ENCODE peak calls at places on chromosomes 11 and 22, in four cellular contexts. N, W, Y and P are unnamed samples.

GRCh38 chr11:121337740-121338272 is 45.2 kb downstream of the SC5D start:
- DNase-seq in N (no peak), W (no peak), Y (no peak), P (no peak)

GRCh38 chr22:23384899-23385298 is 195.2 kb downstream of the IGLL1 start:
- DNase-seq in N (no peak), W (no peak), Y (no peak), P (no peak)

GRCh38 chr11:79157738-79158137 is 283.1 kb downstream of the TENM4 start:
- DNase-seq in N (no peak), W (no peak), Y (no peak), P (no peak)

GRCh38 chr11:35157814-35158213 is 18.8 kb downstream of the CD44 start:
- DNase-seq in N (no peak), W (no peak), Y (no peak), P (no peak)

GRCh38 chr11:120307476-120307875 is 17.6 kb upstream of the TLCD5 start:
- DNase-seq in N (no peak), W (no peak), Y (no peak), P (no peak)

GRCh38 chr22:17366830-17367229 is 2.4 kb upstream of the CECR2 start:
- DNase-seq in N (no peak), W (no peak), Y (no peak), P (no peak)

GRCh38 chr11:120339394-120339890 is 3.2 kb downstream of the ARHGEF12 start:
- DNase-seq in N (no peak), W (no peak), Y (no peak), P (no peak)

GRCh38 chr22:46108564-46109473 is 41.5 kb upstream of the PPARA start:
- DNase-seq in N (no peak), W (no peak), Y (no peak), P (no peak)

GRCh38 chr22:29691636-29692326 is 28.0 kb upstream of the CABP7 start:
- DNase-seq in N (no peak), W (no peak), Y (no peak), P (no peak)

GRCh38 chr11:1237128-1237580 is 14.3 kb downstream of the MUC5B start:
- DNase-seq in N (no peak), W (no peak), Y (no peak), P (no peak)

GRCh38 chr11:64437426-64437825 is 78.5 kb downstream of the RPS6KA4 start:
- DNase-seq in N (no peak), W (no peak), Y (no peak), P (no peak)

GRCh38 chr11:119417726-119418540 is 5.0 kb downstream of the THY1 start:
- DNase-seq in N (peak; percentile 49), W (no peak), Y (no peak), P (peak; percentile 31)

GRCh38 chr11:44600739-44601416 is 35.4 kb downstream of the CD82 start:
- DNase-seq in N (no peak), W (no peak), Y (no peak), P (no peak)

GRCh38 chr11:58658553-58659080 is 36.2 kb downstream of the CNTF start:
- DNase-seq in N (no peak), W (no peak), Y (no peak), P (peak; percentile 51)

GRCh38 chr11:90250970-90251369 is 28.1 kb upstream of the CHORDC1 start:
- DNase-seq in N (no peak), W (no peak), Y (peak; percentile 5), P (no peak)

GRCh38 chr11:120142072-120142423 is 4.1 kb upstream of the TRIM29 start:
- DNase-seq in N (no peak), W (no peak), Y (no peak), P (no peak)

GRCh38 chr11:85828640-85828978 is 17.7 kb upstream of the SYTL2 start:
- DNase-seq in N (no peak), W (no peak), Y (no peak), P (no peak)

GRCh38 chr11:40619631-40620030 is 839.8 kb downstream of the LRRC4C start:
- DNase-seq in N (no peak), W (no peak), Y (no peak), P (no peak)

GRCh38 chr11:119696378-119697157 is 32.4 kb downstream of the NECTIN1 start:
- DNase-seq in N (no peak), W (peak; percentile 96), Y (no peak), P (peak; percentile 98)

GRCh38 chr22:32545801-32546200 is 71.2 kb downstream of the FBXO7 start:
- DNase-seq in N (no peak), W (no peak), Y (no peak), P (no peak)

GRCh38 chr22:46219650-46220049 is 30.4 kb downstream of the CDPF1 start:
- DNase-seq in N (no peak), W (no peak), Y (no peak), P (no peak)

GRCh38 chr11:2825886-2826678 is 59.5 kb downstream of the CDKN1C start:
- DNase-seq in N (peak; percentile 91), W (no peak), Y (no peak), P (peak; percentile 81)

GRCh38 chr11:69700278-69701140 is 3.3 kb downstream of the FGF19 start:
- DNase-seq in N (no peak), W (peak; percentile 40), Y (no peak), P (no peak)

GRCh38 chr11:67032830-67033555 is 10.1 kb downstream of the SYT12 start:
- DNase-seq in N (peak; percentile 72), W (no peak), Y (no peak), P (no peak)

GRCh38 chr22:43126506-43127165 is 16.1 kb downstream of the BIK start:
- DNase-seq in N (peak; percentile 65), W (no peak), Y (no peak), P (no peak)

GRCh38 chr11:92653448-92653847 is 316.0 kb upstream of the MTNR1B start:
- DNase-seq in N (no peak), W (no peak), Y (no peak), P (no peak)

GRCh38 chr11:102946237-102946636 is 9.3 kb downstream of the MMP13 start:
- DNase-seq in N (no peak), W (no peak), Y (no peak), P (no peak)

GRCh38 chr11:19199766-19200165 is 2.0 kb downstream of the CSRP3 start:
- DNase-seq in N (no peak), W (no peak), Y (no peak), P (no peak)

GRCh38 chr11:117834068-117834810 is 9.7 kb upstream of the FXYD2 start:
- DNase-seq in N (no peak), W (no peak), Y (no peak), P (no peak)

GRCh38 chr11:134529212-134530096 is 117.4 kb upstream of the B3GAT1 start:
- DNase-seq in N (no peak), W (no peak), Y (no peak), P (no peak)

GRCh38 chr11:30016588-30017363 is at the start of gene KCNA4:
- DNase-seq in N (no peak), W (peak; percentile 19), Y (no peak), P (no peak)

GRCh38 chr11:115682101-115682500 is 177.9 kb upstream of the CADM1 start:
- DNase-seq in N (no peak), W (no peak), Y (no peak), P (no peak)

GRCh38 chr11:8624698-8625097 is 30.7 kb upstream of the STK33 start:
- DNase-seq in N (no peak), W (no peak), Y (no peak), P (no peak)

GRCh38 chr22:40116496-40117200 is 61.1 kb upstream of the TNRC6B start:
- DNase-seq in N (no peak), W (no peak), Y (no peak), P (no peak)